ENCODE peak calls at places on chromosomes 16 and 17, in four cellular contexts. One of them, this sample, is unnamed.

GRCh38 chr17:78341559-78342437 is 18.1 kb downstream of the SOCS3 start:
- DNase-seq in sigmoid colon: peak; percentile 89
- DNase-seq in GM23338: peak; percentile 88
- DNase-seq in prostate gland: peak; percentile 47
- DNase-seq in this sample: peak; percentile 80

GRCh38 chr16:69823831-69824563 is 61.9 kb downstream of the WWP2 start:
- DNase-seq in sigmoid colon: peak; percentile 85
- DNase-seq in GM23338: no peak
- DNase-seq in prostate gland: no peak
- DNase-seq in this sample: peak; percentile 26

GRCh38 chr17:43409131-43409530 is 10.3 kb downstream of the ARL4D start:
- DNase-seq in sigmoid colon: no peak
- DNase-seq in GM23338: no peak
- DNase-seq in prostate gland: no peak
- DNase-seq in this sample: no peak

GRCh38 chr16:30351586-30352419 is 3.3 kb downstream of the CD2BP2 start:
- DNase-seq in sigmoid colon: peak; percentile 94
- DNase-seq in GM23338: no peak
- DNase-seq in prostate gland: peak; percentile 78
- DNase-seq in this sample: peak; percentile 61

GRCh38 chr17:2814499-2815341 is 18.5 kb downstream of the RAP1GAP2 start:
- DNase-seq in sigmoid colon: no peak
- DNase-seq in GM23338: no peak
- DNase-seq in prostate gland: no peak
- DNase-seq in this sample: peak; percentile 70

GRCh38 chr16:88459366-88460055 is 6.4 kb downstream of the ZFPM1 start:
- DNase-seq in sigmoid colon: no peak
- DNase-seq in GM23338: no peak
- DNase-seq in prostate gland: no peak
- DNase-seq in this sample: no peak

GRCh38 chr16:11099672-11100195 is 155.4 kb downstream of the CLEC16A start:
- DNase-seq in sigmoid colon: no peak
- DNase-seq in GM23338: no peak
- DNase-seq in prostate gland: no peak
- DNase-seq in this sample: no peak

GRCh38 chr16:77820340-77820739 is 32.0 kb downstream of the VAT1L start:
- DNase-seq in sigmoid colon: no peak
- DNase-seq in GM23338: no peak
- DNase-seq in prostate gland: no peak
- DNase-seq in this sample: no peak

GRCh38 chr17:75151893-75152292 is 2.4 kb downstream of the JPT1 start:
- DNase-seq in sigmoid colon: no peak
- DNase-seq in GM23338: peak; percentile 35
- DNase-seq in prostate gland: no peak
- DNase-seq in this sample: no peak

GRCh38 chr17:30476726-30477082 is 504 bp upstream of the GOSR1 start:
- DNase-seq in sigmoid colon: no peak
- DNase-seq in GM23338: peak; percentile 58
- DNase-seq in prostate gland: no peak
- DNase-seq in this sample: no peak

GRCh38 chr17:193841-194806 is 12.7 kb upstream of the DOC2B start:
- DNase-seq in sigmoid colon: no peak
- DNase-seq in GM23338: no peak
- DNase-seq in prostate gland: no peak
- DNase-seq in this sample: no peak

GRCh38 chr17:266219-266618 is 84.8 kb upstream of the DOC2B start:
- DNase-seq in sigmoid colon: peak; percentile 49
- DNase-seq in GM23338: no peak
- DNase-seq in prostate gland: no peak
- DNase-seq in this sample: peak; percentile 2

GRCh38 chr17:63714550-63715277 is 14.8 kb upstream of the LIMD2 start:
- DNase-seq in sigmoid colon: no peak
- DNase-seq in GM23338: no peak
- DNase-seq in prostate gland: no peak
- DNase-seq in this sample: no peak

GRCh38 chr16:15981382-15981781 is 32.0 kb downstream of the ABCC1 start:
- DNase-seq in sigmoid colon: no peak
- DNase-seq in GM23338: no peak
- DNase-seq in prostate gland: no peak
- DNase-seq in this sample: no peak

GRCh38 chr17:78993241-78993956 is 13.7 kb upstream of the LGALS3BP start:
- DNase-seq in sigmoid colon: peak; percentile 67
- DNase-seq in GM23338: peak; percentile 90
- DNase-seq in prostate gland: no peak
- DNase-seq in this sample: peak; percentile 60

GRCh38 chr17:64152428-64153125 is 22.6 kb upstream of the ERN1 start:
- DNase-seq in sigmoid colon: no peak
- DNase-seq in GM23338: no peak
- DNase-seq in prostate gland: no peak
- DNase-seq in this sample: no peak

GRCh38 chr17:67519801-67520251 is 142.7 kb downstream of the PITPNC1 start:
- DNase-seq in sigmoid colon: no peak
- DNase-seq in GM23338: peak; percentile 79
- DNase-seq in prostate gland: no peak
- DNase-seq in this sample: no peak

GRCh38 chr17:80354381-80354780 is 60.6 kb upstream of the ENDOV start:
- DNase-seq in sigmoid colon: peak; percentile 55
- DNase-seq in GM23338: no peak
- DNase-seq in prostate gland: no peak
- DNase-seq in this sample: no peak

GRCh38 chr17:40345161-40346034 is 19.1 kb downstream of the GJD3 start:
- DNase-seq in sigmoid colon: peak; percentile 85
- DNase-seq in GM23338: peak; percentile 97
- DNase-seq in prostate gland: peak; percentile 64
- DNase-seq in this sample: peak; percentile 91

GRCh38 chr16:57637020-57637419 is 8.6 kb downstream of the ADGRG1 start:
- DNase-seq in sigmoid colon: no peak
- DNase-seq in GM23338: no peak
- DNase-seq in prostate gland: no peak
- DNase-seq in this sample: no peak

GRCh38 chr17:79630821-79631639 is 20.2 kb upstream of the RBFOX3 start:
- DNase-seq in sigmoid colon: peak; percentile 18
- DNase-seq in GM23338: no peak
- DNase-seq in prostate gland: no peak
- DNase-seq in this sample: no peak

GRCh38 chr16:14360326-14361037 is 269.6 kb downstream of the PARN start:
- DNase-seq in sigmoid colon: no peak
- DNase-seq in GM23338: no peak
- DNase-seq in prostate gland: no peak
- DNase-seq in this sample: no peak

GRCh38 chr17:78112508-78113471 is 15.8 kb downstream of the TMC6 start:
- DNase-seq in sigmoid colon: peak; percentile 83
- DNase-seq in GM23338: peak; percentile 85
- DNase-seq in prostate gland: peak; percentile 50
- DNase-seq in this sample: peak; percentile 85

GRCh38 chr16:3013998-3014690 is 1.4 kb downstream of the CLDN9 start:
- DNase-seq in sigmoid colon: no peak
- DNase-seq in GM23338: peak; percentile 54
- DNase-seq in prostate gland: no peak
- DNase-seq in this sample: no peak

GRCh38 chr16:3012246-3012645 is 477 bp upstream of the CLDN9 start:
- DNase-seq in sigmoid colon: no peak
- DNase-seq in GM23338: peak; percentile 82
- DNase-seq in prostate gland: no peak
- DNase-seq in this sample: no peak

GRCh38 chr16:3014971-3015370 is 2.2 kb downstream of the CLDN9 start:
- DNase-seq in sigmoid colon: no peak
- DNase-seq in GM23338: no peak
- DNase-seq in prostate gland: no peak
- DNase-seq in this sample: no peak

GRCh38 chr16:3013491-3013951 is 798 bp downstream of the CLDN9 start:
- DNase-seq in sigmoid colon: no peak
- DNase-seq in GM23338: peak; percentile 65
- DNase-seq in prostate gland: no peak
- DNase-seq in this sample: no peak

DNA sequence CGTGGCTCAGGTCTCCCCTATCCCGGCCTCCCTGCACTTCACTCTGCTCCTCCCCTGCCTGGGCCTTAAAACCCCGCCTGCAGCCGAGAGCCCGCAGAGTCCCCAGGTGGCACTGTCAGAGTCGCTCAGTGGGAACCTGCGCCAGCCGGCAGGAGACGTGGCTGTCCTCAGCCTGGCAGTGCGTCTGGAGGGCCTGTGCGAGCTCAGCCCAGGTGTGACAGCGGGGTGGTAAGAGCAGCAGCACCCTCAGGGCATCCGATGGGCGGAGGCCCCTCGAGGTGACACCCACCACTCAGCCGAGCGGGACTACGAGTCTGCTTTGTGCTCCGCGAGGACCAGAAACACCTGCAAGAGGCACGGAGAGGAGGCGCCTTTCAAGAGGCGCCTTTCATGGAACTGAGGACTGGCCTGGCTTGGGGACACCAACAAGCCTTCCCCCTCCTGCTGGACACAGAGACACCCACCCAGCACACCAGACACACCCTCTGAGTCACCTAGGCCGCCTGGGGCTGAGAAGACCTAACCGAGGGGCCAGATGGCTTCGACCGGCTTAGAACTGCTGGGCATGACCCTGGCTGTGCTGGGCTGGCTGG is at the start of gene CLDN9:
- DNase-seq in sigmoid colon: no peak
- DNase-seq in GM23338: peak; percentile 75
- DNase-seq in prostate gland: no peak
- DNase-seq in this sample: peak; percentile 63
- H3K4me1 ChIP-seq in sigmoid colon: no peaks in the 10 kb centered on the region
- H3K4me1 ChIP-seq in GM23338: peaks cover 73% of the 10 kb centered on the region
- H3K4me1 ChIP-seq in prostate gland: peaks cover 7% of the 10 kb centered on the region
- H3K4me1 ChIP-seq in this sample: peaks cover 4% of the 10 kb centered on the region

GRCh38 chr17:50691550-50692447 is 15.9 kb downstream of the ANKRD40 start:
- DNase-seq in sigmoid colon: no peak
- DNase-seq in GM23338: no peak
- DNase-seq in prostate gland: no peak
- DNase-seq in this sample: peak; percentile 65

GRCh38 chr17:50693041-50693682 is 14.6 kb downstream of the ANKRD40 start:
- DNase-seq in sigmoid colon: no peak
- DNase-seq in GM23338: no peak
- DNase-seq in prostate gland: no peak
- DNase-seq in this sample: no peak

GRCh38 chr17:50690887-50691549 is 16.7 kb downstream of the ANKRD40 start:
- DNase-seq in sigmoid colon: no peak
- DNase-seq in GM23338: no peak
- DNase-seq in prostate gland: no peak
- DNase-seq in this sample: no peak

GRCh38 chr17:50689956-50690886 is 17.5 kb downstream of the ANKRD40 start:
- DNase-seq in sigmoid colon: no peak
- DNase-seq in GM23338: peak; percentile 49
- DNase-seq in prostate gland: no peak
- DNase-seq in this sample: no peak

DNA sequence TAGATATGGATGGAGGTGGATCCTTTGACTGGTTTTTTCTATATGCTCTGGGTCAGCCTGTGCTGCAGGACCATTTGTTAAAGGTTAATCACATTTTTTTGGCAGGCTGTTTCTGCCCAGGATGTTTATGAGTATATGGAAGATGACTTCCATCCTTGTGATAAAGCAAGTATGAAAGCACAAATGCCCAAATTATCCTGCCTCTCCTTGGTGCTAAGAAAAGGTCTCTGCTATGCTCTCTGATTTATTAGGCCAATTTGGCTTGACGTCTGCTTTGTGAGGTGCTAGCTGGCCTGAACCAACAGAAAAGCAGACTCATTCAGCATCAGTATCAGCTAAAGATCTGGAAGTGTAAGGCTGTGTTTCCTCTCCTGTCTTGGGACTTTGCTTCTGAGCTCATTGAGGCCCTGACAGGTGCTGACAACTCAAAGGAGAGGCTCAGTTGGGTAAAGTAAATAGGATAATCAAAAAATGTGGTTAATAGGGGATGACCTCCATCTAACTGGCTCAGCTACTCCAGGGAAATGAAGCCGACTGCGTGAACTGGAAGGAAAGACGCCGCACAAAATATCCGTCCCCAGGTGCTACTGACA is 15.2 kb downstream of the ANKRD40 start:
- DNase-seq in sigmoid colon: no peak
- DNase-seq in GM23338: no peak
- DNase-seq in prostate gland: no peak
- DNase-seq in this sample: no peak
- TF ChIP-seq POLR2AphosphoS5 in sigmoid colon: no peak
- TF ChIP-seq POLR2AphosphoS5 in GM23338: no peak
- TF ChIP-seq POLR2AphosphoS5 in prostate gland: no peak
- TF ChIP-seq POLR2AphosphoS5 in this sample: no peak

GRCh38 chr17:45107286-45107685 is 25.0 kb downstream of the PLCD3 start:
- DNase-seq in sigmoid colon: no peak
- DNase-seq in GM23338: no peak
- DNase-seq in prostate gland: no peak
- DNase-seq in this sample: no peak

GRCh38 chr17:45110676-45111611 is 21.4 kb downstream of the PLCD3 start:
- DNase-seq in sigmoid colon: peak; percentile 89
- DNase-seq in GM23338: no peak
- DNase-seq in prostate gland: no peak
- DNase-seq in this sample: no peak

GRCh38 chr17:45108051-45108450 is 24.3 kb downstream of the PLCD3 start:
- DNase-seq in sigmoid colon: no peak
- DNase-seq in GM23338: no peak
- DNase-seq in prostate gland: no peak
- DNase-seq in this sample: no peak

GRCh38 chr17:45106582-45106981 is 25.7 kb downstream of the PLCD3 start:
- DNase-seq in sigmoid colon: no peak
- DNase-seq in GM23338: no peak
- DNase-seq in prostate gland: no peak
- DNase-seq in this sample: no peak

DNA sequence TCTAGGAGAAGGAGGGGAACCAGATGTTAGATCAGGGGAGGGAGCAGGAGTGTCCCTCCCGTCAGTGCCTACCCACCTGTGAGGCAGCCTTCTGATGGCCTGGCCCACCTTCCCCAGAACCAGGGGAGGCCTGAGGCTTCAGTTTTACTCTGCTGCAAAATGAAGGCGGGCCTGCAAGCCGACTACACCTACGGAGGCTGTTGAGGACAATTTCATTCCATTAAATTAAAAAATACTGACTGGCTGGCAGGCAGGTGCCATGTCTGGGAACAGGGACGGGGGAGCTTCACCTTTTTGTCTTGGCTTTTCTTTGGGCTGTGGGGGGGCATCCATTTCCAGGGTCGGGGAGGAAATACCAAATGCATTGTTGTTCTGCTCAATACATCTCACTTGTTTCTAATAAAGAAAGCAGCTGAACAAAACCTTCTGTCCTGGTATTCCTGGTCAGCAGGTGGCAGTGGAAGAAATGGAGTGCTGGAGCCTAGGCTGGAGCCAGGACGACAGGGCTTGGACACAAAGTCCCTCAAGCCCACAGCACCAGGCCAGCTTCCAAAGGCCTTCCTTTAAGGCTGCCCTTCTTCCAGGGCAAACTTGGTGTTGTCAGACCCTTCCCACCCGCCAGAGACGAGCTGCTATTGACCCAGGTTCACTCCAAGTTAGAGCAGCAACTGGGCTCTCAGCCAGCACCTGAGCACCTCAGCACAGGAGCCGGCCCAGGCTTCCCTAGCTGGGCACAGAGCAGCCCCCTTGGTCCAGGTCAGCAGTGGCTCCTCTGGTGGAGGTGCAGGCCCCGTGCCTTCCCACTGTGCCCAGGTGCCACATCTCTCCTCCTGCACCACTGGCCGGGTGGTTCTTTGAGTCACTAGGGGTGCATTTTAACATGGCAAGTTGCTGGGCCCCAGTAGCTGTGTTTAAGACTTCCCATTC is 23.5 kb downstream of the PLCD3 start:
- DNase-seq in sigmoid colon: no peak
- DNase-seq in GM23338: no peak
- DNase-seq in prostate gland: no peak
- DNase-seq in this sample: peak; percentile 39
- H3K4me1 ChIP-seq in sigmoid colon: no peaks in the 10 kb centered on the region
- H3K4me1 ChIP-seq in GM23338: no peaks in the 10 kb centered on the region
- H3K4me1 ChIP-seq in prostate gland: no peaks in the 10 kb centered on the region
- H3K4me1 ChIP-seq in this sample: peaks cover 5% of the 10 kb centered on the region

GRCh38 chr16:84827131-84827574 is 7.4 kb downstream of the CRISPLD2 start:
- DNase-seq in sigmoid colon: peak; percentile 92
- DNase-seq in GM23338: no peak
- DNase-seq in prostate gland: no peak
- DNase-seq in this sample: no peak
- TF ChIP-seq POLR2AphosphoS5 in sigmoid colon: no peak
- TF ChIP-seq POLR2AphosphoS5 in GM23338: no peak
- TF ChIP-seq POLR2AphosphoS5 in prostate gland: no peak
- TF ChIP-seq POLR2AphosphoS5 in this sample: peak; percentile 66

This sample was measured in transverse colon.